ENCODE peak calls at places on chromosomes 5 and 9, in nine cellular contexts. X is thyroid gland, L is A549, Q is foreskin fibroblast, R is right lobe of liver, A is body of pancreas, P is Calu3, I is fibroblast of pulmonary artery, T is bronchial epithelial cell. G is an unnamed sample.

GRCh38 chr5:132365213-132365612 is 4.3 kb upstream of the SLC22A5 start:
- DNase-seq in X (no peak), L (peak), Q (peak), R (no peak), A (no peak), P (peak), I (peak), T (peak), G (no peak)

GRCh38 chr5:74865799-74866652 is at the start of gene FAM169A:
- DNase-seq in X (peak), L (peak), Q (peak), R (peak), A (peak), P (peak), I (peak), T (peak), G (no peak)

GRCh38 chr5:139273322-139273571 is 20.3 kb upstream of the MATR3 start:
- DNase-seq in X (no peak), L (peak), Q (no peak), R (no peak), A (no peak), P (no peak), I (no peak), T (no peak), G (no peak)

GRCh38 chr5:102545175-102545574 is 46.4 kb upstream of the SLCO6A1 start:
- DNase-seq in X (no peak), L (no peak), Q (peak), R (peak), A (peak), P (peak), I (peak), T (no peak), G (no peak)

GRCh38 chr5:62354028-62354874 is 48.2 kb downstream of the KIF2A start:
- DNase-seq in X (no peak), L (peak), Q (peak), R (no peak), A (no peak), P (peak), I (peak), T (peak), G (no peak)

GRCh38 chr5:34486160-34486765 is 169.9 kb upstream of the RAI14 start:
- DNase-seq in X (peak), L (peak), Q (peak), R (peak), A (peak), P (peak), I (peak), T (peak), G (peak)

GRCh38 chr9:12996971-12997370 is 222.2 kb downstream of the LURAP1L start:
- DNase-seq in X (no peak), L (no peak), Q (no peak), R (no peak), A (no peak), P (no peak), I (no peak), T (no peak), G (no peak)

GRCh38 chr9:93820667-93821306 is 134.4 kb downstream of the BARX1 start:
- DNase-seq in X (no peak), L (no peak), Q (no peak), R (no peak), A (no peak), P (peak), I (no peak), T (no peak), G (no peak)

GRCh38 chr5:133371371-133372155 is 240.8 kb downstream of the FSTL4 start:
- DNase-seq in X (no peak), L (no peak), Q (no peak), R (no peak), A (no peak), P (no peak), I (no peak), T (peak), G (peak)

GRCh38 chr9:32841314-32841713 is 58.0 kb downstream of the TMEM215 start:
- DNase-seq in X (no peak), L (no peak), Q (no peak), R (no peak), A (no peak), P (no peak), I (no peak), T (peak), G (no peak)

GRCh38 chr5:168131519-168131918 is 159.9 kb upstream of the WWC1 start:
- DNase-seq in X (no peak), L (no peak), Q (no peak), R (no peak), A (no peak), P (no peak), I (no peak), T (no peak), G (no peak)

GRCh38 chr5:175116466-175117048 is 327.4 kb downstream of the DRD1 start:
- DNase-seq in X (no peak), L (no peak), Q (no peak), R (no peak), A (no peak), P (no peak), I (no peak), T (no peak), G (no peak)

GRCh38 chr9:137589441-137590122 is 730 bp downstream of the ZMYND19 start:
- DNase-seq in X (no peak), L (no peak), Q (peak), R (no peak), A (peak), P (no peak), I (peak), T (no peak), G (no peak)

GRCh38 chr5:179404321-179405053 is 59.2 kb upstream of the ADAMTS2 start:
- DNase-seq in X (no peak), L (no peak), Q (peak), R (no peak), A (peak), P (no peak), I (peak), T (no peak), G (peak)

GRCh38 chr5:54093081-54093492 is 217.3 kb downstream of the ARL15 start:
- DNase-seq in X (no peak), L (no peak), Q (peak), R (no peak), A (no peak), P (no peak), I (no peak), T (peak), G (no peak)

GRCh38 chr5:88770290-88771257 is 112.4 kb downstream of the MEF2C start:
- DNase-seq in X (no peak), L (no peak), Q (peak), R (no peak), A (no peak), P (no peak), I (peak), T (peak), G (no peak)

GRCh38 chr5:174324680-174325079 is 279.2 kb downstream of the NSG2 start:
- DNase-seq in X (no peak), L (no peak), Q (no peak), R (no peak), A (no peak), P (no peak), I (peak), T (peak), G (no peak)

GRCh38 chr9:126965541-126966428 is 51.2 kb downstream of the RALGPS1 start:
- DNase-seq in X (no peak), L (peak), Q (peak), R (no peak), A (peak), P (peak), I (peak), T (peak), G (peak)

GRCh38 chr5:87022415-87022814 is 245.3 kb upstream of the RASA1 start:
- DNase-seq in X (no peak), L (no peak), Q (no peak), R (no peak), A (no peak), P (no peak), I (no peak), T (no peak), G (no peak)

GRCh38 chr9:91395553-91396470 is 27.8 kb downstream of the NFIL3 start:
- DNase-seq in X (no peak), L (no peak), Q (peak), R (no peak), A (no peak), P (no peak), I (peak), T (peak), G (no peak)

GRCh38 chr5:104347119-104347708 is 784.6 kb upstream of the NUDT12 start:
- DNase-seq in X (no peak), L (no peak), Q (peak), R (no peak), A (no peak), P (no peak), I (peak), T (peak), G (no peak)

GRCh38 chr9:37528652-37529072 is 42.9 kb downstream of the POLR1E start:
- DNase-seq in X (no peak), L (no peak), Q (no peak), R (no peak), A (no peak), P (no peak), I (no peak), T (peak), G (no peak)

GRCh38 chr5:1511651-1512540 is 11.9 kb downstream of the LPCAT1 start:
- DNase-seq in X (no peak), L (peak), Q (peak), R (peak), A (peak), P (peak), I (peak), T (peak), G (peak)

GRCh38 chr9:97889941-97890557 is 32.3 kb downstream of the TRMO start:
- DNase-seq in X (peak), L (peak), Q (peak), R (no peak), A (peak), P (peak), I (no peak), T (no peak), G (peak)

GRCh38 chr5:146513462-146513861 is 2.5 kb downstream of the GPR151 start:
- DNase-seq in X (no peak), L (no peak), Q (no peak), R (no peak), A (no peak), P (no peak), I (no peak), T (no peak), G (no peak)

GRCh38 chr5:91293131-91293530 is 90.0 kb downstream of the ARRDC3 start:
- DNase-seq in X (peak), L (no peak), Q (peak), R (no peak), A (no peak), P (peak), I (no peak), T (no peak), G (no peak)

GRCh38 chr5:169652057-169652456 is 15.0 kb downstream of the DOCK2 start:
- DNase-seq in X (peak), L (no peak), Q (no peak), R (peak), A (peak), P (no peak), I (no peak), T (no peak), G (no peak)

GRCh38 chr9:125659954-125660353 is 47.1 kb downstream of the MAPKAP1 start:
- DNase-seq in X (no peak), L (no peak), Q (peak), R (no peak), A (no peak), P (no peak), I (peak), T (peak), G (no peak)

GRCh38 chr5:164013077-164013670 is 507.8 kb downstream of the MAT2B start:
- DNase-seq in X (peak), L (peak), Q (peak), R (no peak), A (peak), P (peak), I (peak), T (peak), G (no peak)

GRCh38 chr5:137598341-137598740 is 99.2 kb upstream of the SPOCK1 start:
- DNase-seq in X (no peak), L (no peak), Q (no peak), R (no peak), A (no peak), P (no peak), I (no peak), T (no peak), G (no peak)

GRCh38 chr5:87650284-87650683 is 237.6 kb upstream of the CCNH start:
- DNase-seq in X (no peak), L (no peak), Q (no peak), R (no peak), A (no peak), P (no peak), I (no peak), T (peak), G (no peak)

GRCh38 chr9:127568971-127569818 is 42.9 kb upstream of the STXBP1 start:
- DNase-seq in X (peak), L (peak), Q (peak), R (peak), A (peak), P (peak), I (peak), T (peak), G (peak)

GRCh38 chr5:169592937-169593650 is 9.5 kb downstream of the SPDL1 start:
- DNase-seq in X (no peak), L (peak), Q (no peak), R (no peak), A (no peak), P (no peak), I (no peak), T (peak), G (no peak)

GRCh38 chr9:73152445-73152844 is 780 bp downstream of the ANXA1 start:
- DNase-seq in X (no peak), L (no peak), Q (peak), R (no peak), A (no peak), P (no peak), I (peak), T (peak), G (no peak)

GRCh38 chr9:114114364-114114763 is 15.3 kb upstream of the KIF12 start:
- DNase-seq in X (no peak), L (no peak), Q (no peak), R (no peak), A (no peak), P (no peak), I (no peak), T (peak), G (no peak)

GRCh38 chr9:111529787-111530186 is 4.8 kb downstream of the ZNF483 start:
- DNase-seq in X (peak), L (no peak), Q (no peak), R (no peak), A (no peak), P (no peak), I (no peak), T (no peak), G (no peak)

GRCh38 chr9:120538339-120538738 is 41.6 kb downstream of the CDK5RAP2 start:
- DNase-seq in X (no peak), L (no peak), Q (peak), R (peak), A (no peak), P (no peak), I (peak), T (peak), G (no peak)

GRCh38 chr9:132168347-132168746 is 6.5 kb downstream of the NTNG2 start:
- DNase-seq in X (no peak), L (no peak), Q (no peak), R (no peak), A (peak), P (no peak), I (peak), T (no peak), G (no peak)

GRCh38 chr9:132168851-132169250 is 7.0 kb downstream of the NTNG2 start:
- DNase-seq in X (no peak), L (no peak), Q (no peak), R (no peak), A (no peak), P (no peak), I (no peak), T (no peak), G (no peak)

GRCh38 chr9:132164604-132165362 is 2.9 kb downstream of the NTNG2 start:
- DNase-seq in X (peak), L (no peak), Q (peak), R (no peak), A (peak), P (no peak), I (peak), T (peak), G (no peak)

GRCh38 chr9:132167192-132167591 is 5.3 kb downstream of the NTNG2 start:
- DNase-seq in X (no peak), L (no peak), Q (no peak), R (no peak), A (no peak), P (no peak), I (no peak), T (no peak), G (no peak)

GRCh38 chr9:132166599-132166998 is 4.7 kb downstream of the NTNG2 start:
- DNase-seq in X (no peak), L (peak), Q (peak), R (no peak), A (no peak), P (no peak), I (no peak), T (no peak), G (no peak)
- TF ChIP-seq CTCF in X (no peak), L (peak), Q (no peak), R (peak), A (no peak), P (no peak), I (peak), T (peak), G (no peak)

GRCh38 chr9:95073918-95074317 is 243.6 kb downstream of the FANCC start:
- DNase-seq in X (no peak), L (no peak), Q (no peak), R (no peak), A (no peak), P (no peak), I (no peak), T (no peak), G (peak)

GRCh38 chr9:95071450-95071849 is 246.1 kb downstream of the FANCC start:
- DNase-seq in X (no peak), L (no peak), Q (no peak), R (no peak), A (no peak), P (no peak), I (no peak), T (no peak), G (no peak)

GRCh38 chr9:95074632-95075269 is 242.8 kb downstream of the FANCC start:
- DNase-seq in X (peak), L (no peak), Q (no peak), R (no peak), A (peak), P (no peak), I (no peak), T (no peak), G (peak)

GRCh38 chr9:95071925-95072324 is 245.6 kb downstream of the FANCC start:
- DNase-seq in X (no peak), L (no peak), Q (no peak), R (no peak), A (no peak), P (no peak), I (no peak), T (no peak), G (no peak)

DNA sequence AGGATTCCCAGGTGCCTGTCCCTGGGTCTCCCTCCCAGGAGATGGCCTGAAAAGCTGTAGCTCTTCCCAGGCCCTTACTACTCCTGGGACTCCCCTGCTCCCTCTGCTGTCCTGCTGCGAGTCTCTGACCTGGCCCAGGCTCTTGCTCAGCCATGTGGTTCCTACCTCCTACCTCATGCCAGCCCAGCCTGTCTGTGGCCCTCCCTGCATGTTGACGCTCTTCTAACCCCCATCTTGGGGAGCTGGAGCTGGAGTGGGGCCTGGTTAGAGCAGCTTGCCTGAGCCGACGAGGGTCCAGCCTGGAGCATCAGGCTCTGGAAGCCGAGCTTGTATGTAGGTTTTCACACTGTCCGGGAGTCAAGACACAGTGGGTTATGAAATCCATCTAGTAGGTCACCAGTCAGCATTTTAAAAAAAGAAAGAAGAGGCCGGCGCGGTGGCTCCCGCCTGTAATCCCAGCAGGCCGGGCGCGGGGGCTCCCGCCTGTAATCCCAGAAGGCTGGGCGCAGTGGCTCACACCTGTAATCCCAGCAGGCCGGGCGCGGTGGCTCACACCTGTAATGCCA is 244.4 kb downstream of the FANCC start:
- DNase-seq in X (no peak), L (no peak), Q (peak), R (no peak), A (no peak), P (no peak), I (peak), T (no peak), G (peak)
- TF ChIP-seq CTCF in X (no peak), L (no peak), Q (peak), R (peak), A (peak), P (no peak), I (peak), T (peak), G (peak)

GRCh38 chr5:107104774-107105050 is 566.0 kb downstream of the EFNA5 start:
- DNase-seq in X (peak), L (peak), Q (no peak), R (no peak), A (peak), P (peak), I (peak), T (peak), G (no peak)
- TF ChIP-seq CTCF in X (peak), L (peak), Q (no peak), R (peak), A (peak), P (peak), I (peak), T (peak), G (no peak)

DNA sequence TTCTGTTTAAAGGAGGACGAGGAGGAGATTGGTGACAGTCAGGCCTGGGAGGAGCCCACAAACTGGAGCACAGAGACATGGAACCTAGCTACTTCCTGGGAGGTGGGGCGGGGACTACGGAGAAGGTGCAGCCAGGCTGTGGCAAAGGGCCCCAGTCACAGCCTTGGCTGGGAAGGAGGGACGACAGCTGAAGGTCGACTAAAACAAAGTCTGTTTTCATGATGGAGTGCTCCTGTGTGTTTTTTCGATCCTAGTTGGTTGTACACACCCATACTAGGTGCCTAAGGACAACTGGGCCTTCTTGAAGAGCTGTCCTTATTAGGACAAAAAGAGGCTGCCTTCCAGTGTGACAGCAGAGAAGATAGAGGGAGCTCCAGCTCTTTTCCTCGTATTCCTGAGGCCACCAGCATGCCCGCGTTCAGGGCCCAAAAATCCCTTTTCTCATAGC is 2.9 kb downstream of the CCDC107 start:
- DNase-seq in X (no peak), L (no peak), Q (peak), R (no peak), A (peak), P (no peak), I (peak), T (peak), G (no peak)
- TF ChIP-seq CTCF in X (no peak), L (peak), Q (peak), R (peak), A (peak), P (no peak), I (peak), T (peak), G (peak)

GRCh38 chr9:22232971-22233370 is 213.7 kb upstream of the DMRTA1 start:
- DNase-seq in X (no peak), L (no peak), Q (no peak), R (no peak), A (no peak), P (no peak), I (no peak), T (no peak), G (no peak)

GRCh38 chr9:22229069-22229468 is 217.6 kb upstream of the DMRTA1 start:
- DNase-seq in X (no peak), L (no peak), Q (no peak), R (no peak), A (no peak), P (no peak), I (no peak), T (no peak), G (no peak)

GRCh38 chr9:22227986-22228385 is 218.6 kb upstream of the DMRTA1 start:
- DNase-seq in X (no peak), L (no peak), Q (no peak), R (no peak), A (no peak), P (no peak), I (no peak), T (no peak), G (no peak)

GRCh38 chr9:22228542-22228941 is 218.1 kb upstream of the DMRTA1 start:
- DNase-seq in X (no peak), L (no peak), Q (peak), R (no peak), A (no peak), P (no peak), I (peak), T (no peak), G (no peak)
- TF ChIP-seq CTCF in X (no peak), L (no peak), Q (peak), R (peak), A (no peak), P (no peak), I (peak), T (peak), G (peak)